ENCODE peak calls at places on chromosomes 7 and 10, in nine cellular contexts. One of them, this sample, is unnamed.

GRCh38 chr10:114634607-114634974 is 23.5 kb downstream of the ABLIM1 start:
- DNase-seq in pons: peak
- DNase-seq in GM03348: peak
- DNase-seq in astrocyte: peak
- DNase-seq in GM04504: peak
- DNase-seq in GDM1: no peak
- DNase-seq in HuH-7.5: no peak
- DNase-seq in AG09319: peak
- DNase-seq in RWPE1: peak
- DNase-seq in this sample: no peak

GRCh38 chr7:38192347-38192746 is 14.3 kb downstream of the STARD3NL start:
- DNase-seq in pons: no peak
- DNase-seq in GM03348: no peak
- DNase-seq in astrocyte: no peak
- DNase-seq in GM04504: no peak
- DNase-seq in GDM1: no peak
- DNase-seq in HuH-7.5: no peak
- DNase-seq in AG09319: no peak
- DNase-seq in RWPE1: no peak
- DNase-seq in this sample: no peak

GRCh38 chr10:3787816-3788215 is 2.8 kb upstream of the KLF6 start:
- DNase-seq in pons: no peak
- DNase-seq in GM03348: no peak
- DNase-seq in astrocyte: no peak
- DNase-seq in GM04504: no peak
- DNase-seq in GDM1: no peak
- DNase-seq in HuH-7.5: no peak
- DNase-seq in AG09319: no peak
- DNase-seq in RWPE1: no peak
- DNase-seq in this sample: no peak

GRCh38 chr10:73992899-73993788 is 4.8 kb upstream of the VCL start:
- DNase-seq in pons: no peak
- DNase-seq in GM03348: no peak
- DNase-seq in astrocyte: peak
- DNase-seq in GM04504: no peak
- DNase-seq in GDM1: peak
- DNase-seq in HuH-7.5: no peak
- DNase-seq in AG09319: no peak
- DNase-seq in RWPE1: no peak
- DNase-seq in this sample: no peak

GRCh38 chr10:72088879-72089585 is 681 bp upstream of the SPOCK2 start:
- DNase-seq in pons: no peak
- DNase-seq in GM03348: peak
- DNase-seq in astrocyte: no peak
- DNase-seq in GM04504: peak
- DNase-seq in GDM1: no peak
- DNase-seq in HuH-7.5: peak
- DNase-seq in AG09319: no peak
- DNase-seq in RWPE1: no peak
- DNase-seq in this sample: no peak

GRCh38 chr7:88141953-88142352 is 77.9 kb downstream of the SRI start:
- DNase-seq in pons: no peak
- DNase-seq in GM03348: no peak
- DNase-seq in astrocyte: no peak
- DNase-seq in GM04504: no peak
- DNase-seq in GDM1: no peak
- DNase-seq in HuH-7.5: no peak
- DNase-seq in AG09319: no peak
- DNase-seq in RWPE1: no peak
- DNase-seq in this sample: no peak

GRCh38 chr10:62554632-62555199 is 180.5 kb downstream of the ZNF365 start:
- DNase-seq in pons: peak
- DNase-seq in GM03348: peak
- DNase-seq in astrocyte: peak
- DNase-seq in GM04504: peak
- DNase-seq in GDM1: no peak
- DNase-seq in HuH-7.5: no peak
- DNase-seq in AG09319: peak
- DNase-seq in RWPE1: no peak
- DNase-seq in this sample: peak

GRCh38 chr7:42254217-42254616 is 17.2 kb upstream of the GLI3 start:
- DNase-seq in pons: no peak
- DNase-seq in GM03348: peak
- DNase-seq in astrocyte: no peak
- DNase-seq in GM04504: no peak
- DNase-seq in GDM1: no peak
- DNase-seq in HuH-7.5: no peak
- DNase-seq in AG09319: no peak
- DNase-seq in RWPE1: peak
- DNase-seq in this sample: no peak

GRCh38 chr7:1887251-1887650 is 217.2 kb downstream of the ELFN1 start:
- DNase-seq in pons: no peak
- DNase-seq in GM03348: no peak
- DNase-seq in astrocyte: no peak
- DNase-seq in GM04504: no peak
- DNase-seq in GDM1: no peak
- DNase-seq in HuH-7.5: no peak
- DNase-seq in AG09319: no peak
- DNase-seq in RWPE1: no peak
- DNase-seq in this sample: no peak

GRCh38 chr10:97922378-97922758 is 72.7 kb downstream of the GOLGA7B start:
- DNase-seq in pons: no peak
- DNase-seq in GM03348: no peak
- DNase-seq in astrocyte: no peak
- DNase-seq in GM04504: no peak
- DNase-seq in GDM1: no peak
- DNase-seq in HuH-7.5: no peak
- DNase-seq in AG09319: no peak
- DNase-seq in RWPE1: no peak
- DNase-seq in this sample: no peak

GRCh38 chr7:40765633-40766032 is 630.8 kb downstream of the SUGCT start:
- DNase-seq in pons: no peak
- DNase-seq in GM03348: no peak
- DNase-seq in astrocyte: no peak
- DNase-seq in GM04504: no peak
- DNase-seq in GDM1: peak
- DNase-seq in HuH-7.5: no peak
- DNase-seq in AG09319: no peak
- DNase-seq in RWPE1: no peak
- DNase-seq in this sample: no peak

GRCh38 chr10:122141821-122142651 is 129.1 kb upstream of the BTBD16 start:
- DNase-seq in pons: no peak
- DNase-seq in GM03348: peak
- DNase-seq in astrocyte: peak
- DNase-seq in GM04504: no peak
- DNase-seq in GDM1: no peak
- DNase-seq in HuH-7.5: no peak
- DNase-seq in AG09319: no peak
- DNase-seq in RWPE1: peak
- DNase-seq in this sample: no peak

GRCh38 chr7:66146701-66147100 is 32.1 kb downstream of the CRCP start:
- DNase-seq in pons: no peak
- DNase-seq in GM03348: peak
- DNase-seq in astrocyte: no peak
- DNase-seq in GM04504: peak
- DNase-seq in GDM1: no peak
- DNase-seq in HuH-7.5: no peak
- DNase-seq in AG09319: peak
- DNase-seq in RWPE1: no peak
- DNase-seq in this sample: no peak

GRCh38 chr10:98047009-98047741 is 16.8 kb upstream of the CRTAC1 start:
- DNase-seq in pons: peak
- DNase-seq in GM03348: no peak
- DNase-seq in astrocyte: no peak
- DNase-seq in GM04504: no peak
- DNase-seq in GDM1: no peak
- DNase-seq in HuH-7.5: no peak
- DNase-seq in AG09319: no peak
- DNase-seq in RWPE1: no peak
- DNase-seq in this sample: no peak

GRCh38 chr10:86799188-86799845 is 42.9 kb downstream of the BMPR1A start:
- DNase-seq in pons: no peak
- DNase-seq in GM03348: no peak
- DNase-seq in astrocyte: no peak
- DNase-seq in GM04504: no peak
- DNase-seq in GDM1: no peak
- DNase-seq in HuH-7.5: no peak
- DNase-seq in AG09319: no peak
- DNase-seq in RWPE1: no peak
- DNase-seq in this sample: no peak

GRCh38 chr7:115678049-115678982 is 352.2 kb downstream of the TFEC start:
- DNase-seq in pons: no peak
- DNase-seq in GM03348: peak
- DNase-seq in astrocyte: peak
- DNase-seq in GM04504: peak
- DNase-seq in GDM1: no peak
- DNase-seq in HuH-7.5: no peak
- DNase-seq in AG09319: peak
- DNase-seq in RWPE1: no peak
- DNase-seq in this sample: no peak

GRCh38 chr7:107291434-107291833 is 122.6 kb downstream of the HBP1 start:
- DNase-seq in pons: no peak
- DNase-seq in GM03348: no peak
- DNase-seq in astrocyte: no peak
- DNase-seq in GM04504: no peak
- DNase-seq in GDM1: no peak
- DNase-seq in HuH-7.5: no peak
- DNase-seq in AG09319: no peak
- DNase-seq in RWPE1: no peak
- DNase-seq in this sample: no peak

GRCh38 chr7:142104550-142105527 is 6.7 kb upstream of the MGAM2 start:
- DNase-seq in pons: peak
- DNase-seq in GM03348: no peak
- DNase-seq in astrocyte: no peak
- DNase-seq in GM04504: no peak
- DNase-seq in GDM1: peak
- DNase-seq in HuH-7.5: no peak
- DNase-seq in AG09319: no peak
- DNase-seq in RWPE1: peak
- DNase-seq in this sample: no peak

GRCh38 chr7:72334733-72335132 is 77.4 kb downstream of the CALN1 start:
- DNase-seq in pons: no peak
- DNase-seq in GM03348: no peak
- DNase-seq in astrocyte: no peak
- DNase-seq in GM04504: no peak
- DNase-seq in GDM1: no peak
- DNase-seq in HuH-7.5: no peak
- DNase-seq in AG09319: no peak
- DNase-seq in RWPE1: no peak
- DNase-seq in this sample: no peak

GRCh38 chr7:83347836-83348482 is 185.3 kb upstream of the PCLO start:
- DNase-seq in pons: no peak
- DNase-seq in GM03348: peak
- DNase-seq in astrocyte: peak
- DNase-seq in GM04504: peak
- DNase-seq in GDM1: no peak
- DNase-seq in HuH-7.5: no peak
- DNase-seq in AG09319: no peak
- DNase-seq in RWPE1: peak
- DNase-seq in this sample: no peak

GRCh38 chr10:119131512-119132240 is 27.8 kb downstream of the DENND10 start:
- DNase-seq in pons: peak
- DNase-seq in GM03348: no peak
- DNase-seq in astrocyte: no peak
- DNase-seq in GM04504: no peak
- DNase-seq in GDM1: no peak
- DNase-seq in HuH-7.5: no peak
- DNase-seq in AG09319: no peak
- DNase-seq in RWPE1: no peak
- DNase-seq in this sample: peak

GRCh38 chr10:129768437-129769355 is 195.4 kb downstream of the EBF3 start:
- DNase-seq in pons: no peak
- DNase-seq in GM03348: no peak
- DNase-seq in astrocyte: no peak
- DNase-seq in GM04504: no peak
- DNase-seq in GDM1: no peak
- DNase-seq in HuH-7.5: no peak
- DNase-seq in AG09319: no peak
- DNase-seq in RWPE1: no peak
- DNase-seq in this sample: no peak

GRCh38 chr7:131931368-131931767 is 374.9 kb upstream of the PODXL start:
- DNase-seq in pons: no peak
- DNase-seq in GM03348: no peak
- DNase-seq in astrocyte: peak
- DNase-seq in GM04504: no peak
- DNase-seq in GDM1: no peak
- DNase-seq in HuH-7.5: no peak
- DNase-seq in AG09319: no peak
- DNase-seq in RWPE1: no peak
- DNase-seq in this sample: no peak

GRCh38 chr7:23530355-23530754 is 1.4 kb downstream of the TRA2A start:
- DNase-seq in pons: peak
- DNase-seq in GM03348: peak
- DNase-seq in astrocyte: peak
- DNase-seq in GM04504: peak
- DNase-seq in GDM1: no peak
- DNase-seq in HuH-7.5: peak
- DNase-seq in AG09319: no peak
- DNase-seq in RWPE1: peak
- DNase-seq in this sample: no peak

GRCh38 chr10:29501692-29502091 is 133.1 kb downstream of the SVIL start:
- DNase-seq in pons: no peak
- DNase-seq in GM03348: peak
- DNase-seq in astrocyte: peak
- DNase-seq in GM04504: peak
- DNase-seq in GDM1: no peak
- DNase-seq in HuH-7.5: no peak
- DNase-seq in AG09319: peak
- DNase-seq in RWPE1: peak
- DNase-seq in this sample: no peak

GRCh38 chr10:29646238-29646902 is 11.6 kb upstream of the SVIL start:
- DNase-seq in pons: no peak
- DNase-seq in GM03348: peak
- DNase-seq in astrocyte: peak
- DNase-seq in GM04504: peak
- DNase-seq in GDM1: no peak
- DNase-seq in HuH-7.5: no peak
- DNase-seq in AG09319: peak
- DNase-seq in RWPE1: peak
- DNase-seq in this sample: no peak